ENCODE peak calls at places on chromosomes 1 and 21, in nine cellular contexts. A is GM20000, H is AG04450, P is foreskin keratinocyte, C is GM06990, X is stomach, F is BE2C, D is choroid plexus epithelial cell, N is fibroblast of lung. B is an unnamed sample.

GRCh38 chr1:182699673-182700350 is 15.4 kb upstream of the RGS8 start:
- DNase-seq in N (peak; percentile 23), H (no peak), D (no peak), X (no peak), A (no peak), C (no peak), F (peak; percentile 94), P (no peak), B (no peak)

GRCh38 chr1:9406111-9406510 is 113.4 kb downstream of the SPSB1 start:
- DNase-seq in C (no peak), H (no peak), P (no peak), N (no peak), F (no peak), X (no peak), D (no peak), A (peak; percentile 42), B (no peak)

GRCh38 chr1:229058716-229059115 is 212.2 kb upstream of the RAB4A start:
- DNase-seq in X (no peak), A (no peak), H (no peak), D (peak; percentile 13), N (no peak), P (no peak), F (peak; percentile 65), C (no peak), B (no peak)

GRCh38 chr1:22949807-22950462 is 22.7 kb downstream of the LACTBL1 start:
- DNase-seq in X (no peak), A (no peak), F (no peak), D (no peak), N (no peak), P (no peak), H (no peak), C (no peak), B (no peak)

GRCh38 chr1:31640964-31641363 is 3.7 kb downstream of the PEF1 start:
- DNase-seq in A (no peak), N (no peak), X (no peak), H (no peak), D (no peak), C (no peak), P (no peak), F (no peak), B (no peak)

GRCh38 chr1:151756291-151756690 is 7.0 kb downstream of the MRPL9 start:
- DNase-seq in F (no peak), A (no peak), X (no peak), H (no peak), C (no peak), P (no peak), N (peak; percentile 31), D (peak; percentile 33), B (no peak)

GRCh38 chr1:221794079-221794670 is 52.3 kb upstream of the DUSP10 start:
- DNase-seq in H (peak; percentile 23), X (no peak), D (no peak), C (peak; percentile 74), F (no peak), N (peak; percentile 60), A (peak; percentile 24), P (no peak), B (no peak)

GRCh38 chr1:21165076-21165475 is 11.6 kb downstream of the EIF4G3 start:
- DNase-seq in C (no peak), X (no peak), H (no peak), A (no peak), P (no peak), D (no peak), N (no peak), F (no peak), B (no peak)

GRCh38 chr1:171802207-171802606 is 20.7 kb downstream of the METTL13 start:
- DNase-seq in X (no peak), H (no peak), F (no peak), C (no peak), A (no peak), D (no peak), N (no peak), P (no peak), B (no peak)

GRCh38 chr1:211236633-211237321 is 22.4 kb upstream of the RCOR3 start:
- DNase-seq in C (no peak), F (no peak), X (no peak), D (peak; percentile 55), P (peak; percentile 7), H (no peak), N (peak; percentile 36), A (no peak), B (no peak)

GRCh38 chr1:235781807-235782206 is 84.9 kb downstream of the LYST start:
- DNase-seq in F (no peak), H (no peak), P (no peak), N (peak; percentile 2), C (no peak), D (no peak), X (no peak), A (no peak), B (no peak)

GRCh38 chr1:235779770-235780169 is 86.9 kb downstream of the LYST start:
- DNase-seq in H (no peak), A (no peak), F (no peak), P (no peak), X (no peak), C (no peak), D (no peak), N (no peak), B (no peak)

GRCh38 chr1:235784950-235785349 is 81.8 kb downstream of the LYST start:
- DNase-seq in N (no peak), H (no peak), P (no peak), D (no peak), X (no peak), F (no peak), C (no peak), A (no peak), B (no peak)

DNA sequence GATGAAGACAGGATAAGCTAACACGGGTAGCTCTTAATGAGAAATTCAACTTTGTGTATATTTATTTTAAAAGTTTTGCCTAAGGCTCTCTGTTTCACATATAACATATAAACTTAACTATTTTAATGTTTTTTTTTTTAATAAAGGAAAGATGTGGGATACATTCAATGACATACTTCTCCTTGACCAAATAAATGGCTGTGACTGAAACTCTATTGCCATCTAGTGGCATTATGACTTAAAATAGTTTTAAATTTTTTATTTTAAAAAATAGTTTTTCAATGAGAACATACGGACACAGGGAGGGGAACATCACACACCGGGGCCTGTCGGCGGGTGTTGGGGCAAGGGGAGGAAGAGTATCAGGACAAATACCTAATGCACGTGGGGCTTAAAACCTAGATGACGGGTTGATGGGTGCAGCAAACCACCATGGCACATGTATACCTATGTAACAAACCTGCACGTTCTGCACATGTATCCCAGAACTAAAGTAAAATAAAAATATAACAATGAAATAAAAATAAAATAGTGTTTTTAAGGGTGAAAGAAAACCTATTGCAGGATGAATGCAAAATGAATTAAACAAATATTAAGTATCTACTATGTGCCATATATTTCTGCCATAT is 83.4 kb downstream of the LYST start:
- DNase-seq in F (no peak), C (no peak), P (no peak), D (peak; percentile 69), H (peak; percentile 15), N (peak; percentile 55), X (no peak), A (no peak), B (no peak)
- TF ChIP-seq CTCF in F (peak; percentile 53), C (peak; percentile 34), P (peak; percentile 72), D (peak; percentile 46), H (peak; percentile 60), N (peak; percentile 40), X (no peak), A (no peak), B (peak; percentile 67)

GRCh38 chr1:247078315-247079140 is at the start of gene ZNF670:
- DNase-seq in F (peak; percentile 98), N (peak; percentile 93), P (peak; percentile 86), D (peak; percentile 97), A (peak; percentile 94), X (peak; percentile 96), C (peak; percentile 89), H (peak; percentile 93), B (peak; percentile 96)

GRCh38 chr1:247077768-247078314 is 770 bp downstream of the ZNF670 start:
- DNase-seq in X (no peak), H (no peak), P (peak; percentile 8), D (peak; percentile 13), F (no peak), C (no peak), N (peak; percentile 18), A (peak; percentile 34), B (no peak)

GRCh38 chr1:247079141-247079874 is 697 bp upstream of the ZNF670 start:
- DNase-seq in X (no peak), C (no peak), A (peak; percentile 25), D (no peak), N (no peak), H (no peak), P (no peak), F (no peak), B (no peak)

DNA sequence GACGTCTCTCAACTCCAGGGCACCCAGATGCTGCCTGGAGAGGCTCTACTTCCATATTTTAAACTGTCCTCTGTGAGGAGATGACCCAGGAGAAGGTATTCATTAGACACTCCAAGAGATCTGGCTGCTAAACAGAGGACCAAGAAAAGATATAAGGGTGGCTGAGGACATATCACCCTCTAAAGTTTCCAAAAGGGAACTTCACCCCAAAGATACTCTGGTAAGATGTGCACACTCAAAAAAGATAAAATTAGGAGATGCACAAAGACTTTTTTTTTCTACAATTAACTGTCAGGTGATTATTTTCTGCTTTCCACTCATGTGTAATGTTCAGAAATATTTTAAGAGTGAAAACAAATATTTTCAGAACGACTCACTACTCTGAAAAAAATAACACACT is 1.4 kb downstream of the ZNF670 start:
- DNase-seq in X (no peak), A (no peak), N (peak; percentile 25), H (no peak), C (no peak), F (no peak), P (no peak), D (peak; percentile 32), B (no peak)
- TF ChIP-seq CTCF in X (no peak), A (no peak), N (peak; percentile 2), H (peak; percentile 7), C (no peak), F (peak; percentile 5), P (peak; percentile 36), D (peak; percentile 37), B (peak; percentile 21)

DNA sequence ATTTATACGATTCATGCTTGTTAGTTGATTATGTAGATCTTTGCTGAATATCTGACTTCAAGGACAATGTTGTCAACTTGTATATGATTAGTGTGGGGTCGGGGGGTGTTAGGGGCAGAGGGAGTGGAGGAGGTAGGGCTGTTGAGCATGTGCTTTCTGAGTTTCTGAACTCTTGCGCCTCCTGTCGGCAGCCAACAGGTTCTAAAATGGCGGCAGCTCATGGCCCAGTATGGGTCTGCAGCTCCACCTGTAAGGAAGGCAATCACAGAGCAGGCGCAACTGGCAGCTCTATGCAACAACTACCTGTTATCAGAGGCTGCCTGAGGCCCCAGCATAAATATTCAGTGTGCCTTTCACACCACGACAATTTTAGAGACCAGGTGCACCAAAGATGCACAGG is 205.8 kb upstream of the PLXNA2 start:
- DNase-seq in H (no peak), C (no peak), N (no peak), A (no peak), D (no peak), X (no peak), P (no peak), F (no peak), B (no peak)
- TF ChIP-seq CTCF in H (no peak), C (no peak), N (no peak), A (no peak), D (no peak), X (no peak), P (no peak), F (peak; percentile 4), B (no peak)

DNA sequence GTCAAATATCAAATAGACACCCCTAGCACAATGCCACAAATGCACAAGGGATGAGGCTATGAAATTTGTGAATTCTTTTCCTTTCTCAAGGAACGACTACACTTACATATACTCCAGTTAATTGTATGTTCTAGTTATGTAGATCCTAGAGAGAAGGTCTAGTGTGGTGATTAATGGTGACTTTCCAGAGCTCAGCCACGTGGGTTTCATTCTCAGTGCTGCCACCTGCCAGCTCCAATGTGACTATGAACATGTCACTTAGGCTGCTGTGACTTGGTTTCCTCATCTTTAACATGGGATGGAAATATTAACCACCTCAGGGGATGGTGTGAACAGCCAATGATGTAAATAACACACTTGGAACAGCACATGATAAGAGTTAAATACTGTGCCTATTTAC is 138.3 kb downstream of the APP start:
- DNase-seq in N (peak; percentile 6), D (peak; percentile 18), H (no peak), F (no peak), A (no peak), X (no peak), P (no peak), C (no peak), B (no peak)
- TF ChIP-seq CTCF in N (no peak), D (peak; percentile 32), H (no peak), F (peak; percentile 31), A (no peak), X (no peak), P (peak; percentile 40), C (peak; percentile 25), B (peak; percentile 22)

B was measured in osteocyte.